ENCODE peak calls at places on chromosomes 11 and 22, in seven cellular contexts. One of them, this sample, is unnamed. For H3K4me1, the result is how much of the 10 kb centered on the place peaks cover.

GRCh38 chr11:26827567-26828037 is 105.7 kb upstream of the SLC5A12 start:
- DNase-seq in effector memory CD4-positive, alpha-beta T cell: no peak
- DNase-seq in breast epithelium: no peak
- DNase-seq in neural progenitor cell: no peak
- DNase-seq in lung: no peak
- DNase-seq in IMR-90: peak
- DNase-seq in cardiac muscle cell: peak
- DNase-seq in this sample: no peak

GRCh38 chr11:27201454-27202302 is 161.1 kb downstream of the BBOX1 start:
- DNase-seq in neural progenitor cell: no peak
- DNase-seq in cardiac muscle cell: peak
- DNase-seq in lung: peak
- DNase-seq in IMR-90: peak
- DNase-seq in effector memory CD4-positive, alpha-beta T cell: no peak
- DNase-seq in breast epithelium: no peak
- DNase-seq in this sample: peak

GRCh38 chr22:30697975-30698374 is 3.3 kb downstream of the OSBP2 start:
- DNase-seq in neural progenitor cell: no peak
- DNase-seq in lung: no peak
- DNase-seq in breast epithelium: no peak
- DNase-seq in IMR-90: no peak
- DNase-seq in cardiac muscle cell: no peak
- DNase-seq in effector memory CD4-positive, alpha-beta T cell: no peak
- DNase-seq in this sample: no peak

GRCh38 chr11:22340803-22341581 is 2.8 kb downstream of the SLC17A6 start:
- DNase-seq in breast epithelium: no peak
- DNase-seq in neural progenitor cell: peak
- DNase-seq in cardiac muscle cell: peak
- DNase-seq in IMR-90: no peak
- DNase-seq in lung: no peak
- DNase-seq in effector memory CD4-positive, alpha-beta T cell: no peak
- DNase-seq in this sample: no peak

GRCh38 chr11:127966821-127967220 is 620.5 kb downstream of the ETS1 start:
- DNase-seq in breast epithelium: no peak
- DNase-seq in lung: no peak
- DNase-seq in neural progenitor cell: no peak
- DNase-seq in IMR-90: no peak
- DNase-seq in effector memory CD4-positive, alpha-beta T cell: no peak
- DNase-seq in cardiac muscle cell: no peak
- DNase-seq in this sample: no peak

GRCh38 chr11:126484266-126484665 is 128.8 kb downstream of the ST3GAL4 start:
- DNase-seq in neural progenitor cell: no peak
- DNase-seq in breast epithelium: no peak
- DNase-seq in lung: no peak
- DNase-seq in cardiac muscle cell: no peak
- DNase-seq in effector memory CD4-positive, alpha-beta T cell: no peak
- DNase-seq in IMR-90: peak
- DNase-seq in this sample: no peak

GRCh38 chr11:94597896-94598295 is 30.7 kb downstream of the PIWIL4 start:
- DNase-seq in breast epithelium: no peak
- DNase-seq in IMR-90: peak
- DNase-seq in neural progenitor cell: peak
- DNase-seq in lung: no peak
- DNase-seq in cardiac muscle cell: no peak
- DNase-seq in effector memory CD4-positive, alpha-beta T cell: no peak
- DNase-seq in this sample: no peak

GRCh38 chr11:47507016-47507631 is 45.8 kb downstream of the CELF1 start:
- DNase-seq in cardiac muscle cell: no peak
- DNase-seq in breast epithelium: no peak
- DNase-seq in IMR-90: no peak
- DNase-seq in neural progenitor cell: no peak
- DNase-seq in lung: no peak
- DNase-seq in effector memory CD4-positive, alpha-beta T cell: no peak
- DNase-seq in this sample: no peak

GRCh38 chr11:85737738-85738137 is 51.7 kb upstream of the CCDC89 start:
- DNase-seq in IMR-90: no peak
- DNase-seq in breast epithelium: no peak
- DNase-seq in effector memory CD4-positive, alpha-beta T cell: no peak
- DNase-seq in lung: no peak
- DNase-seq in neural progenitor cell: no peak
- DNase-seq in cardiac muscle cell: peak
- DNase-seq in this sample: peak

GRCh38 chr22:33126881-33127280 is 68.7 kb upstream of the SYN3 start:
- DNase-seq in breast epithelium: no peak
- DNase-seq in effector memory CD4-positive, alpha-beta T cell: no peak
- DNase-seq in IMR-90: no peak
- DNase-seq in neural progenitor cell: peak
- DNase-seq in cardiac muscle cell: peak
- DNase-seq in lung: no peak
- DNase-seq in this sample: no peak

GRCh38 chr22:40733919-40734318 is 54.6 kb downstream of the MCHR1 start:
- DNase-seq in IMR-90: no peak
- DNase-seq in breast epithelium: no peak
- DNase-seq in effector memory CD4-positive, alpha-beta T cell: no peak
- DNase-seq in neural progenitor cell: no peak
- DNase-seq in cardiac muscle cell: no peak
- DNase-seq in lung: no peak
- DNase-seq in this sample: no peak
- H3K4me1 ChIP-seq in IMR-90: under half
- H3K4me1 ChIP-seq in breast epithelium: under half
- H3K4me1 ChIP-seq in effector memory CD4-positive, alpha-beta T cell: under half
- H3K4me1 ChIP-seq in neural progenitor cell: under half
- H3K4me1 ChIP-seq in cardiac muscle cell: under half
- H3K4me1 ChIP-seq in lung: under half
- H3K4me1 ChIP-seq in this sample: under half

DNA sequence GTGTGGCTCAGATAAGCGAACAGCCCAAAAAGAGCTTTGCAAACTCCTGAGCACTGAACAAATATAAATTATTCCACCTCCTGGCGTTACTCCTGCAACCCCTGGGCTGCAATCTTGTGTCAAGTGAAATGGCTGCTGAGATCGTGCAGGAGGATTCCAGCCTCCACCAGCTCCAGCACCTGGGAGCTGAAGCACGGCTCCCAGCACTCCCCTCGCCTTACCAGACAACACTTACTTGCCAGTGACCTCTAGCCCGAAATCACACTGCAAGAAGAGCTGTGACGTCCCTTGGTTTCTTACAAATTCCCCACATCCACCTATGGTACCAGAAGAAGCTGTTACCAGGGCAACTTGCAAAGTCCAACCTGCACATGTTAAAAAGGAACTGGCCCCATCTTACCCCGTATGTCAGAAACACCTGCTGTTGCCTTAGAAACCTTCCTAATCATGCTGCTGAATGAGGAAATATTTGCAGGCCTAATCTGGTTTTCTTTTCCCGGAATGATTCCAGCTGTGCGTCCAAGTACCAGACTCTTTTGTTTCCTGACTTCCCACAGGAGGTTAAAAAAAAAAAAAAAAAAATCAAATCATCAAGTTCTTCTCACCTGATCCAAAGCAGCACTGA is 13.1 kb downstream of the VPS37C start:
- DNase-seq in neural progenitor cell: peak
- DNase-seq in lung: no peak
- DNase-seq in IMR-90: no peak
- DNase-seq in effector memory CD4-positive, alpha-beta T cell: no peak
- DNase-seq in breast epithelium: no peak
- DNase-seq in cardiac muscle cell: no peak
- DNase-seq in this sample: no peak
- H3K4me1 ChIP-seq in neural progenitor cell: half or more
- H3K4me1 ChIP-seq in lung: under half
- H3K4me1 ChIP-seq in IMR-90: under half
- H3K4me1 ChIP-seq in effector memory CD4-positive, alpha-beta T cell: under half
- H3K4me1 ChIP-seq in breast epithelium: under half
- H3K4me1 ChIP-seq in cardiac muscle cell: under half
- H3K4me1 ChIP-seq in this sample: under half

DNA sequence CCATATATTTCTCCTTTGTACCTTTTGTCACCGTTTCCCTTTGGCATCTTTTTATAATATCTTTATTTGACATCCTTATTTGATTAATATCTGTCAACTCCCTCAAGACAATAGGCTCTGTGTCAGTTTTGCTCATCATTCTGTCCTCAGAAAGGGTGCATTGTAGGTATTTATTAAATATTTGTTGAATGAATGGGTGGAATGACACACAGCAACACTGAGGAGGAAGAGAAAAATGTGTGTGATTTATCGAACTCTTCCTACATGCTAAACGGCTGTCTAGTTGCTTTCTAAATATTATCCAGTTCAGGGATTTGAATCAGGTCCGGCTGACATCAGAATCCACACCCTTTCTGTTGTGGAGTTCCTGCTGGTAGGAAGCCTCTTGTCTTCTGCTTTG is 98.2 kb downstream of the NAV2 start:
- DNase-seq in effector memory CD4-positive, alpha-beta T cell: no peak
- DNase-seq in lung: no peak
- DNase-seq in cardiac muscle cell: no peak
- DNase-seq in breast epithelium: no peak
- DNase-seq in IMR-90: no peak
- DNase-seq in neural progenitor cell: no peak
- DNase-seq in this sample: no peak
- H3K4me1 ChIP-seq in effector memory CD4-positive, alpha-beta T cell: under half
- H3K4me1 ChIP-seq in lung: under half
- H3K4me1 ChIP-seq in cardiac muscle cell: under half
- H3K4me1 ChIP-seq in breast epithelium: under half
- H3K4me1 ChIP-seq in IMR-90: under half
- H3K4me1 ChIP-seq in neural progenitor cell: under half
- H3K4me1 ChIP-seq in this sample: under half

GRCh38 chr11:44765676-44766075 is 38.9 kb downstream of the TSPAN18 start:
- DNase-seq in breast epithelium: no peak
- DNase-seq in neural progenitor cell: no peak
- DNase-seq in effector memory CD4-positive, alpha-beta T cell: no peak
- DNase-seq in cardiac muscle cell: no peak
- DNase-seq in IMR-90: no peak
- DNase-seq in lung: no peak
- DNase-seq in this sample: no peak

GRCh38 chr11:44765026-44765595 is 38.3 kb downstream of the TSPAN18 start:
- DNase-seq in lung: no peak
- DNase-seq in IMR-90: no peak
- DNase-seq in breast epithelium: no peak
- DNase-seq in effector memory CD4-positive, alpha-beta T cell: no peak
- DNase-seq in cardiac muscle cell: no peak
- DNase-seq in neural progenitor cell: no peak
- DNase-seq in this sample: no peak

GRCh38 chr11:44766972-44767278 is 40.2 kb downstream of the TSPAN18 start:
- DNase-seq in IMR-90: peak
- DNase-seq in lung: no peak
- DNase-seq in effector memory CD4-positive, alpha-beta T cell: no peak
- DNase-seq in cardiac muscle cell: peak
- DNase-seq in breast epithelium: no peak
- DNase-seq in neural progenitor cell: no peak
- DNase-seq in this sample: no peak

GRCh38 chr11:44767421-44767820 is 40.7 kb downstream of the TSPAN18 start:
- DNase-seq in lung: no peak
- DNase-seq in breast epithelium: no peak
- DNase-seq in cardiac muscle cell: no peak
- DNase-seq in IMR-90: peak
- DNase-seq in neural progenitor cell: no peak
- DNase-seq in effector memory CD4-positive, alpha-beta T cell: no peak
- DNase-seq in this sample: no peak

DNA sequence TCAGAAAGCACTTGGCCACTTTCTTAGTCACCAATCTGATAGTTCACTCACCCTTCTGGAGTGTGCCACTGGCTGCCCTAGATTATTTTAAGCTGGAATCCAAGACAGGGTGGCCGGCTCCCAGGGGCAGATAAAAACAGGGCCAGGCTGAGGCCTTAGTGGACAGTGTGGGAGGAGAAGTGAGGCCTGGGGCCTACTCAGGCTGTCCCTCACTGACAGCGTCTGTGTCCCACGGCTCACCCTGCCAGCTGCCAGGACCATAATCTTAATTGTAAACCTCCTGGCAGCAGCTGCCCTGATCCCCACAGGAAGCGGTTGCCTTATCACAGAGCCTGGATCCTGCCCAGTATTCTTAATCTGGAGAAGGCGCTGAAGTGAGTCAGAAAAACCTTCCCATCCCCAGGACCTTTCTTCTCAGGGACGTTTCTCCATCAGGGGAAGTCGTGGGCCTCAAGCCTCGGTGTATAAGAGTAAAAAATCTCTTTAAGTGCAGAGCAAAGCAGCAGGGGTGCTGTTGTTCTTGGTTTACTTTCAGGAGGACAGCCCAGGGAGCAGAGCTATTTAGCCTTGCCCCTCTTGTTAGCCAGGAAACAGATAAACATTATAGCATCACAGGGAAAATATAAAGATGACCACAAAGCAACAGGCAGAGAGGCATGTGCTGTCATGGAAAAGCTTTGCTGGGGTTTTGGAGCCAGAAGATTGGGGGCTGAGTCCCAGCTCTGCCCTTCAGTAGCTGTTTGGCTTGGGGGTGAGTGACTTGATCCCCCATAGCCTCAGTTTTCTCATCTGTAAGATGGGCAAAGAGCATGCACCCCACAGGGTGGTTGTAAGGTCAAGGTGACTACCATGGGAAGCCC is 39.6 kb downstream of the TSPAN18 start:
- DNase-seq in IMR-90: peak
- DNase-seq in cardiac muscle cell: peak
- DNase-seq in effector memory CD4-positive, alpha-beta T cell: no peak
- DNase-seq in breast epithelium: no peak
- DNase-seq in neural progenitor cell: no peak
- DNase-seq in lung: no peak
- DNase-seq in this sample: no peak
- H3K4me1 ChIP-seq in IMR-90: under half
- H3K4me1 ChIP-seq in cardiac muscle cell: half or more
- H3K4me1 ChIP-seq in effector memory CD4-positive, alpha-beta T cell: under half
- H3K4me1 ChIP-seq in breast epithelium: under half
- H3K4me1 ChIP-seq in neural progenitor cell: under half
- H3K4me1 ChIP-seq in lung: under half
- H3K4me1 ChIP-seq in this sample: under half

DNA sequence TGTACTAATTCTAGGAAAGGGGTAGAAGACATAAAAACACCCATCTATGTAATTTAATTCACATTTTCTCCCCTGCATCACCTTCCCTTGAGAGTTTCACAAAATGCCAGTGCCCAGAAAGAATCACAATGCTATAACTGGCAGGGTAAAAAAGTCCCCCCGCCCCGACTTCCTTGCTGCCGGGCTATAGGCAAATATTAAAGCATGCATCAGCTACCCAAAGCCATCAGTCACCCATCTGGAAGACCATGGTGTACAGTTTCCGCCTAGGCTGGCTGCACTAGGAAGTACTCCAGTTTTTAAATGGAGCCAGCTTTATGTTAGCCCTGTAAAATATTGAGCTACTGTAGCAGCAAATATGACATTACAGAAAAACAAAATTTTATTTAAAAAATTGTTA is 67.8 kb downstream of the ST14 start:
- DNase-seq in cardiac muscle cell: no peak
- DNase-seq in neural progenitor cell: no peak
- DNase-seq in IMR-90: no peak
- DNase-seq in breast epithelium: no peak
- DNase-seq in lung: no peak
- DNase-seq in effector memory CD4-positive, alpha-beta T cell: no peak
- DNase-seq in this sample: no peak
- H3K4me1 ChIP-seq in cardiac muscle cell: under half
- H3K4me1 ChIP-seq in neural progenitor cell: under half
- H3K4me1 ChIP-seq in IMR-90: under half
- H3K4me1 ChIP-seq in breast epithelium: under half
- H3K4me1 ChIP-seq in lung: under half
- H3K4me1 ChIP-seq in effector memory CD4-positive, alpha-beta T cell: under half
- H3K4me1 ChIP-seq in this sample: under half

This sample was measured in colonic mucosa.